ENCODE peak calls at places on chromosomes 2 and 18, in five cellular contexts. One of them, this sample, is unnamed. For H3K27me3 and H3K9me3, the result is how much of the 10 kb centered on the place peaks cover.

GRCh38 chr2:200713704-200714064 is 98.0 kb upstream of the BZW1 start:
- DNase-seq in psoas muscle: no peak
- DNase-seq in vagina: no peak
- DNase-seq in right lobe of liver: no peak
- DNase-seq in upper lobe of right lung: no peak
- DNase-seq in this sample: no peak

GRCh38 chr2:220887880-220888279 is 684.2 kb downstream of the EPHA4 start:
- DNase-seq in psoas muscle: no peak
- DNase-seq in vagina: no peak
- DNase-seq in right lobe of liver: no peak
- DNase-seq in upper lobe of right lung: no peak
- DNase-seq in this sample: no peak

GRCh38 chr18:26103579-26103978 is 13.2 kb upstream of the SS18 start:
- DNase-seq in psoas muscle: no peak
- DNase-seq in vagina: no peak
- DNase-seq in right lobe of liver: no peak
- DNase-seq in upper lobe of right lung: peak
- DNase-seq in this sample: no peak

GRCh38 chr2:88187038-88187676 is 17.0 kb downstream of the THNSL2 start:
- DNase-seq in psoas muscle: peak
- DNase-seq in vagina: no peak
- DNase-seq in right lobe of liver: peak
- DNase-seq in upper lobe of right lung: no peak
- DNase-seq in this sample: no peak

GRCh38 chr2:73088703-73089102 is 17.2 kb upstream of the SFXN5 start:
- DNase-seq in psoas muscle: no peak
- DNase-seq in vagina: no peak
- DNase-seq in right lobe of liver: no peak
- DNase-seq in upper lobe of right lung: no peak
- DNase-seq in this sample: no peak

GRCh38 chr18:22705328-22705727 is 227.8 kb upstream of the RBBP8 start:
- DNase-seq in psoas muscle: no peak
- DNase-seq in vagina: no peak
- DNase-seq in right lobe of liver: no peak
- DNase-seq in upper lobe of right lung: no peak
- DNase-seq in this sample: no peak

GRCh38 chr18:68843467-68844089 is 45.7 kb downstream of the CCDC102B start:
- DNase-seq in psoas muscle: no peak
- DNase-seq in vagina: no peak
- DNase-seq in right lobe of liver: no peak
- DNase-seq in upper lobe of right lung: no peak
- DNase-seq in this sample: no peak

GRCh38 chr2:42047488-42048317 is at the start of gene PKDCC:
- DNase-seq in psoas muscle: peak
- DNase-seq in vagina: no peak
- DNase-seq in right lobe of liver: peak
- DNase-seq in upper lobe of right lung: peak
- DNase-seq in this sample: peak

GRCh38 chr2:231360401-231360800 is 35.1 kb upstream of the B3GNT7 start:
- DNase-seq in psoas muscle: no peak
- DNase-seq in vagina: peak
- DNase-seq in right lobe of liver: no peak
- DNase-seq in upper lobe of right lung: no peak
- DNase-seq in this sample: no peak

GRCh38 chr2:231765496-231765929 is 15.6 kb downstream of the PDE6D start:
- DNase-seq in psoas muscle: no peak
- DNase-seq in vagina: no peak
- DNase-seq in right lobe of liver: no peak
- DNase-seq in upper lobe of right lung: no peak
- DNase-seq in this sample: no peak

GRCh38 chr2:54456526-54457325 is 599 bp downstream of the SPTBN1 start:
- DNase-seq in psoas muscle: peak
- DNase-seq in vagina: no peak
- DNase-seq in right lobe of liver: peak
- DNase-seq in upper lobe of right lung: peak
- DNase-seq in this sample: peak

GRCh38 chr2:39948016-39948719 is 169.1 kb upstream of the THUMPD2 start:
- DNase-seq in psoas muscle: no peak
- DNase-seq in vagina: no peak
- DNase-seq in right lobe of liver: no peak
- DNase-seq in upper lobe of right lung: no peak
- DNase-seq in this sample: no peak

GRCh38 chr2:25207078-25207545 is 38.7 kb upstream of the POMC start:
- DNase-seq in psoas muscle: no peak
- DNase-seq in vagina: no peak
- DNase-seq in right lobe of liver: no peak
- DNase-seq in upper lobe of right lung: no peak
- DNase-seq in this sample: no peak

GRCh38 chr2:121529439-121530209 is 1.1 kb upstream of the RNU4ATAC start:
- DNase-seq in psoas muscle: no peak
- DNase-seq in vagina: no peak
- DNase-seq in right lobe of liver: peak
- DNase-seq in upper lobe of right lung: no peak
- DNase-seq in this sample: peak

GRCh38 chr2:9110893-9111569 is 95.6 kb upstream of the ASAP2 start:
- DNase-seq in psoas muscle: no peak
- DNase-seq in vagina: no peak
- DNase-seq in right lobe of liver: no peak
- DNase-seq in upper lobe of right lung: no peak
- DNase-seq in this sample: no peak

GRCh38 chr18:63162271-63163014 is 157.1 kb downstream of the BCL2 start:
- DNase-seq in psoas muscle: no peak
- DNase-seq in vagina: no peak
- DNase-seq in right lobe of liver: no peak
- DNase-seq in upper lobe of right lung: peak
- DNase-seq in this sample: peak

GRCh38 chr18:37710731-37711130 is 145.1 kb upstream of the CELF4 start:
- DNase-seq in psoas muscle: no peak
- DNase-seq in vagina: no peak
- DNase-seq in right lobe of liver: no peak
- DNase-seq in upper lobe of right lung: no peak
- DNase-seq in this sample: no peak

GRCh38 chr2:14016289-14016955 is 616.1 kb upstream of the LRATD1 start:
- DNase-seq in psoas muscle: no peak
- DNase-seq in vagina: no peak
- DNase-seq in right lobe of liver: no peak
- DNase-seq in upper lobe of right lung: no peak
- DNase-seq in this sample: no peak

GRCh38 chr2:9830685-9831410 is 12.4 kb upstream of the TAF1B start:
- DNase-seq in psoas muscle: no peak
- DNase-seq in vagina: no peak
- DNase-seq in right lobe of liver: no peak
- DNase-seq in upper lobe of right lung: no peak
- DNase-seq in this sample: peak

GRCh38 chr2:212892193-212892592 is 259.2 kb downstream of the IKZF2 start:
- DNase-seq in psoas muscle: no peak
- DNase-seq in vagina: no peak
- DNase-seq in right lobe of liver: no peak
- DNase-seq in upper lobe of right lung: no peak
- DNase-seq in this sample: no peak

GRCh38 chr2:178208817-178209216 is 14.5 kb downstream of the OSBPL6 start:
- DNase-seq in psoas muscle: no peak
- DNase-seq in vagina: no peak
- DNase-seq in right lobe of liver: no peak
- DNase-seq in upper lobe of right lung: no peak
- DNase-seq in this sample: no peak

GRCh38 chr18:36532394-36532793 is 234.9 kb downstream of the FHOD3 start:
- DNase-seq in psoas muscle: no peak
- DNase-seq in vagina: no peak
- DNase-seq in right lobe of liver: no peak
- DNase-seq in upper lobe of right lung: no peak
- DNase-seq in this sample: no peak

GRCh38 chr2:237998530-237998929 is 31.7 kb downstream of the UBE2F start:
- DNase-seq in psoas muscle: no peak
- DNase-seq in vagina: no peak
- DNase-seq in right lobe of liver: no peak
- DNase-seq in upper lobe of right lung: no peak
- DNase-seq in this sample: no peak

GRCh38 chr18:45441110-45441842 is 174.0 kb upstream of the SLC14A2 start:
- DNase-seq in psoas muscle: no peak
- DNase-seq in vagina: no peak
- DNase-seq in right lobe of liver: no peak
- DNase-seq in upper lobe of right lung: no peak
- DNase-seq in this sample: no peak

GRCh38 chr18:56030060-56030459 is 442.1 kb upstream of the TCF4 start:
- DNase-seq in psoas muscle: no peak
- DNase-seq in vagina: no peak
- DNase-seq in right lobe of liver: no peak
- DNase-seq in upper lobe of right lung: no peak
- DNase-seq in this sample: no peak

GRCh38 chr2:64338910-64339500 is 115.0 kb upstream of the LGALSL start:
- DNase-seq in psoas muscle: no peak
- DNase-seq in vagina: no peak
- DNase-seq in right lobe of liver: no peak
- DNase-seq in upper lobe of right lung: no peak
- DNase-seq in this sample: no peak

GRCh38 chr2:160044728-160045127 is 17.7 kb downstream of the PLA2R1 start:
- DNase-seq in psoas muscle: no peak
- DNase-seq in vagina: no peak
- DNase-seq in right lobe of liver: no peak
- DNase-seq in upper lobe of right lung: no peak
- DNase-seq in this sample: no peak

GRCh38 chr2:11542275-11542819 is 8.5 kb downstream of the GREB1 start:
- DNase-seq in psoas muscle: no peak
- DNase-seq in vagina: no peak
- DNase-seq in right lobe of liver: no peak
- DNase-seq in upper lobe of right lung: no peak
- DNase-seq in this sample: no peak

GRCh38 chr2:11540996-11541692 is 7.3 kb downstream of the GREB1 start:
- DNase-seq in psoas muscle: no peak
- DNase-seq in vagina: no peak
- DNase-seq in right lobe of liver: no peak
- DNase-seq in upper lobe of right lung: no peak
- DNase-seq in this sample: no peak

GRCh38 chr2:11541693-11542274 is 7.9 kb downstream of the GREB1 start:
- DNase-seq in psoas muscle: no peak
- DNase-seq in vagina: no peak
- DNase-seq in right lobe of liver: no peak
- DNase-seq in upper lobe of right lung: no peak
- DNase-seq in this sample: no peak

GRCh38 chr2:11546072-11546471 is 12.2 kb downstream of the GREB1 start:
- DNase-seq in psoas muscle: no peak
- DNase-seq in vagina: no peak
- DNase-seq in right lobe of liver: no peak
- DNase-seq in upper lobe of right lung: no peak
- DNase-seq in this sample: no peak

DNA sequence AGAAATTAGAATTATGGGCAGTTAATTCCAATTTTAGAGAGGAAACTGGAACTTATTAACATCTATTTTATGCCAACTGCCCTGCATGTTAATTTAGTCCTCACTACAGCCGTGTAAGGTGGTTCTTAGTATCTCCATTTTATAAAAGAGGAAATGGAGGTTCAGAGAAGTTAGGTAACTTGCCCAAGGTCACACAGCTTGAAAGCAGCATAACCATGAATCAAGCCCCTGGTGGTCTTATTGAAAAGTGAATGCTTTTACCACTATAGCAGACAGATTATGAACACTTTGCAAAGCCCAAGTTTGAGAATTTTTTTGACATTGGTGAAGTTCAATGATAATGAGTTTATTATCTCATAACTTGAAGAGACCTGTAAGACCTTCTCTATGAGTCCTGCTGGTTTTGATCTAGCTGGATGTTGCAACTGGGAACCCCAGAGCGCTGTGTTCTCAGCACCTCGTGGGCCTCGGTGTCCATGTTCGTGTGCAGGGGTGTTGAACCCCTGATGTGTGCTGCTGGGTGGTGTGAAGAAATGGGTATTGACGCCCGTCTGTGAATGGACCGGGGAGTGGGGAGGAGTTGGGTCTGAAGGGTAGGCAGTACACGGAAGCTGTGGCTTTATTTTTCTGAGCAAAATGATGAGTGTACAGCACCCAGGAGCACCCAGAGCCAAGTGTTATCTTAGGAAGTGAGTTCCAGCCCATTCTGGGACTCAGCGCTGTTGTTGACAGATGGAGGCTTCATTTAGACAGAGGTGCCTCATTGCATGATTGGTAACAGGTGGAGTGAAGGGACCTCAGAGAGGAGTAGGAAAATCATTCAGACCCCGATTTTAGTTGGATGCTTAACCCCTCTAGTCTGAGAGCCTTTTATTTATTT is 9.7 kb downstream of the GREB1 start:
- DNase-seq in psoas muscle: no peak
- DNase-seq in vagina: no peak
- DNase-seq in right lobe of liver: no peak
- DNase-seq in upper lobe of right lung: no peak
- DNase-seq in this sample: no peak
- H3K27me3 ChIP-seq in psoas muscle: under half
- H3K27me3 ChIP-seq in vagina: under half
- H3K27me3 ChIP-seq in right lobe of liver: under half
- H3K27me3 ChIP-seq in upper lobe of right lung: under half
- H3K27me3 ChIP-seq in this sample: under half

GRCh38 chr2:185510060-185510459 is 228.5 kb upstream of the FSIP2 start:
- DNase-seq in psoas muscle: no peak
- DNase-seq in vagina: no peak
- DNase-seq in right lobe of liver: no peak
- DNase-seq in upper lobe of right lung: no peak
- DNase-seq in this sample: no peak
- H3K9me3 ChIP-seq in psoas muscle: under half
- H3K9me3 ChIP-seq in vagina: under half
- H3K9me3 ChIP-seq in right lobe of liver: under half
- H3K9me3 ChIP-seq in upper lobe of right lung: under half
- H3K9me3 ChIP-seq in this sample: under half

DNA sequence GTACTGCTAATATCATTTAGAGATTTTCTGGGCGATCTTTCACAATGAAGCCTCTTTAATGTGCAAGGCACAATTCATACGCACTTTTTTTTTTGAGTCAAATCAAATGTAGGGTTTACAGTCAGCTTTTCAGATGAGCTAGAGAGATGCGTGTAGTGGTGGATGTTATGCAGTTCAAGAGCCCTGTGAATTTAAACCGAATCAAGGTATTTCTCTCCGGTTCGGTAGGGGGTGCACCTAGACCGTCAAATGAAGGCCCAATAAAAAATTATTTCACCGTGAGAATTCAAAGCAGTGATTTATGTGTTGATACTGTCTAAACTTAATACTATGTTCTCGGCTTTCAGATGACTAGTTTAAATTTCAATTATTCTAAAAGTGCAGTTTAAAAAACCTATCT is 1.1 kb downstream of the PTH2R start:
- DNase-seq in psoas muscle: no peak
- DNase-seq in vagina: no peak
- DNase-seq in right lobe of liver: no peak
- DNase-seq in upper lobe of right lung: no peak
- DNase-seq in this sample: no peak
- TF ChIP-seq CTCF in psoas muscle: no peak
- TF ChIP-seq CTCF in vagina: no peak
- TF ChIP-seq CTCF in right lobe of liver: peak
- TF ChIP-seq CTCF in upper lobe of right lung: peak
- TF ChIP-seq CTCF in this sample: no peak

DNA sequence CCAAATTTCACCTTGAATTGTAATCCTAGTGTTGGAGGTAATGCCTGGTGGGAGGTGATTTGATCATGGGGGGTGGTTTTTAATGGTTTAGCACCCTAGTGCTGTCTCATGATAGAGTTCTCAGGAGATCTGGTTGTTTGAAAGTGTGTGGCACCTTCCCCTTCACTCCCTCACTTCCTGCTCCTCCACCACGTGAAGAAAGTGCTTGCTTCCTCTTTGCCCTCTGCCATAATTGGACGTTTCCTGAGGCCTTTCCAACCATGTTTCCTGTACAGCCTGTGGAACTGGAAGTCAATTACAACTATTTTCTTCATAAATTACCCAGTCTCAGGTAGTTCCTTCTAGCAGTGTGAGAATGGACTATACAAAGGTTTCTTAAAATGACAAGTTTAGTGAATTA is 251.8 kb upstream of the NETO1 start:
- DNase-seq in psoas muscle: no peak
- DNase-seq in vagina: no peak
- DNase-seq in right lobe of liver: no peak
- DNase-seq in upper lobe of right lung: no peak
- DNase-seq in this sample: no peak
- H3K27me3 ChIP-seq in psoas muscle: under half
- H3K27me3 ChIP-seq in vagina: under half
- H3K27me3 ChIP-seq in right lobe of liver: under half
- H3K27me3 ChIP-seq in upper lobe of right lung: under half
- H3K27me3 ChIP-seq in this sample: under half

This sample was measured in lower lobe of right lung.